ENCODE peak calls at places on chromosomes 13 and 19, in five cellular contexts. B, S, N, X and J are unnamed samples.

GRCh38 chr13:94858856-94859811 is 146.8 kb upstream of the SOX21 start:
- DNase-seq in B (peak; percentile 44), S (peak; percentile 39), N (peak; percentile 66), X (no peak), J (no peak)

GRCh38 chr19:44050740-44051653 is 839 bp upstream of the ZNF223 start:
- DNase-seq in B (no peak), S (peak; percentile 66), N (no peak), X (no peak), J (no peak)

GRCh38 chr13:23450340-23451046 is 17.0 kb upstream of the SACS start:
- DNase-seq in B (peak; percentile 37), S (no peak), N (no peak), X (no peak), J (no peak)

GRCh38 chr13:109479991-109480696 is 306.2 kb downstream of the IRS2 start:
- DNase-seq in B (no peak), S (no peak), N (no peak), X (no peak), J (no peak)

GRCh38 chr19:32863301-32863700 is 6.3 kb downstream of the SLC7A9 start:
- DNase-seq in B (no peak), S (no peak), N (no peak), X (no peak), J (no peak)

GRCh38 chr19:47471733-47472457 is at the start of gene SLC8A2:
- DNase-seq in B (peak; percentile 43), S (peak; percentile 65), N (peak; percentile 73), X (peak; percentile 45), J (peak; percentile 89)

GRCh38 chr13:113816248-113816924 is 47.5 kb downstream of the GAS6 start:
- DNase-seq in B (no peak), S (no peak), N (no peak), X (no peak), J (no peak)

GRCh38 chr19:17703823-17704463 is 15.3 kb upstream of the MAP1S start:
- DNase-seq in B (peak; percentile 55), S (peak; percentile 73), N (no peak), X (peak; percentile 62), J (no peak)

GRCh38 chr19:46025825-46026224 is 3.0 kb upstream of the PGLYRP1 start:
- DNase-seq in B (no peak), S (no peak), N (no peak), X (no peak), J (peak; percentile 25)

GRCh38 chr19:30391554-30392551 is 19.7 kb downstream of the ZNF536 start:
- DNase-seq in B (no peak), S (no peak), N (no peak), X (no peak), J (no peak)

GRCh38 chr13:70255406-70255991 is 147.2 kb upstream of the KLHL1 start:
- DNase-seq in B (no peak), S (no peak), N (no peak), X (no peak), J (no peak)

GRCh38 chr13:44719857-44720671 is 143.9 kb upstream of the TSC22D1 start:
- DNase-seq in B (no peak), S (no peak), N (peak; percentile 28), X (no peak), J (no peak)
- H3K4me3 ChIP-seq in B (no peak overlapping the region), S (no peak overlapping the region), N (no peak overlapping the region), X (no peak overlapping the region), J (no peak overlapping the region)

GRCh38 chr19:9308091-9308490 is 1.5 kb downstream of the ZNF699 start:
- DNase-seq in B (no peak), S (no peak), N (no peak), X (no peak), J (no peak)
- H3K4me3 ChIP-seq in B (peak overlapping the region; percentile 81), S (no peak overlapping the region), N (peak overlapping the region; percentile 84), X (peak overlapping the region; percentile 99), J (no peak overlapping the region)

GRCh38 chr13:57138988-57139387 is 1.7 kb upstream of the PRR20A start:
- DNase-seq in B (no peak), S (no peak), N (no peak), X (no peak), J (no peak)
- H3K4me3 ChIP-seq in B (no peak overlapping the region), S (no peak overlapping the region), N (no peak overlapping the region), X (no peak overlapping the region), J (no peak overlapping the region)

GRCh38 chr19:1402411-1403070 is 1.2 kb upstream of the GAMT start:
- DNase-seq in B (no peak), S (no peak), N (no peak), X (no peak), J (no peak)
- H3K4me3 ChIP-seq in B (no peak overlapping the region), S (no peak overlapping the region), N (no peak overlapping the region), X (no peak overlapping the region), J (no peak overlapping the region)

DNA sequence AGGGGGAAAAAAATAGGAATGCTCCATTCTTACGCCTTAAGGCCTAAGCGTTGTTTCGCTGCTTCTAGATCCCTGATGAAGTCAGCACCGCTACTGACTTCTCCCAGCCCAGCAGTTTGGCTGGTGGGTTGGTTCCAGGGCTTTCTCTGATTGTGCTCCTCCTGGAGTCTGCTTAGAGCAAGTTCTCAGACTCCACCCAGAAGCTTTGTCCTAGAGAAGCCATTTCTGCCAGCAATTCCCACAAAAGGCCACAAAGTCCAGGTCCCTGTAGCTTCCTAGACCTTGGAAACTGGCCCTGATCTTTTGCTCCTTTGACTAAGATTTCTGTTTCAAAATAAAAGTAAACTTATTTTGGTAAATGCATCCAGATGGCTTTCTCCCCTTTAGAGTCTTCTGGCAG is 65.4 kb downstream of the KCTD12 start:
- DNase-seq in B (peak; percentile 50), S (no peak), N (peak; percentile 78), X (no peak), J (no peak)
- H3K4me3 ChIP-seq in B (no peak overlapping the region), S (no peak overlapping the region), N (no peak overlapping the region), X (no peak overlapping the region), J (no peak overlapping the region)

GRCh38 chr13:102693781-102694180 is 1.1 kb downstream of the METTL21C start:
- DNase-seq in B (no peak), S (no peak), N (no peak), X (no peak), J (no peak)
- H3K4me3 ChIP-seq in B (peak overlapping the region; percentile 47), S (no peak overlapping the region), N (no peak overlapping the region), X (no peak overlapping the region), J (no peak overlapping the region)